ENCODE peak calls at places on chromosomes 5 and 9, in six cellular contexts. M, O, I, P, X and D are unnamed samples.
A peak's percentile ranks its signal among the peaks of the same experiment; 100 is the strongest.

GRCh38 chr5:479566-480319 is 36.8 kb downstream of the EXOC3 start:
- DNase-seq in M (no peak), I (no peak), X (no peak), O (no peak), P (no peak), D (no peak)

GRCh38 chr9:116572095-116572748 is 114.9 kb upstream of the TRIM32 start:
- DNase-seq in X (peak; percentile 81), O (peak; percentile 79), M (peak; percentile 93), I (peak; percentile 49), P (peak; percentile 74), D (peak; percentile 48)

GRCh38 chr5:84411832-84412605 is 27.3 kb upstream of the EDIL3 start:
- DNase-seq in M (no peak), X (no peak), I (no peak), O (no peak), P (no peak), D (no peak)

GRCh38 chr5:147369742-147370374 is 135.0 kb downstream of the STK32A start:
- DNase-seq in P (no peak), X (no peak), I (no peak), O (no peak), M (no peak), D (peak; percentile 20)

GRCh38 chr5:52015760-52016159 is 632.5 kb downstream of the ISL1 start:
- DNase-seq in M (no peak), I (no peak), O (no peak), X (no peak), P (no peak), D (peak; percentile 23)

GRCh38 chr9:79256691-79257213 is 315.0 kb upstream of the TLE4 start:
- DNase-seq in I (no peak), P (no peak), M (no peak), O (peak; percentile 55), X (peak; percentile 98), D (peak; percentile 86)

GRCh38 chr5:179288101-179288808 is 57.0 kb downstream of the ADAMTS2 start:
- DNase-seq in X (no peak), I (no peak), M (no peak), O (no peak), P (no peak), D (no peak)

GRCh38 chr9:76516350-76516749 is 57.4 kb downstream of the GCNT1 start:
- DNase-seq in O (no peak), M (no peak), I (no peak), X (no peak), P (no peak), D (no peak)

GRCh38 chr5:96538831-96539250 is 105.8 kb upstream of the PCSK1 start:
- DNase-seq in O (no peak), X (no peak), M (no peak), P (no peak), I (no peak), D (no peak)